ENCODE peak calls at places on chromosomes 16 and 17, in eight cellular contexts. N is CD8-positive, alpha-beta T cell; O is upper lobe of right lung; V is GM23248; C is endodermal cell; I is cardiac muscle cell; H is HAP-1; T is IMR-90. L is an unnamed sample.
A peak's percentile ranks its signal among the peaks of the same experiment; 100 is the strongest.

GRCh38 chr17:48244121-48244711 is 136.7 kb downstream of the SNX11 start:
- DNase-seq in N (no peak), O (no peak), V (peak; percentile 74), C (peak; percentile 53), I (no peak), H (no peak), T (peak; percentile 29), L (no peak)

GRCh38 chr17:31318298-31319190 is 2.9 kb downstream of the EVI2A start:
- DNase-seq in N (peak; percentile 43), O (no peak), V (peak; percentile 45), C (no peak), I (no peak), H (no peak), T (peak; percentile 85), L (peak; percentile 59)

GRCh38 chr16:56277040-56277439 is 85.8 kb downstream of the GNAO1 start:
- DNase-seq in N (no peak), O (peak; percentile 45), V (no peak), C (peak; percentile 89), I (peak; percentile 42), H (peak; percentile 61), T (no peak), L (no peak)

GRCh38 chr17:33481652-33482051 is 188.6 kb upstream of the ASIC2 start:
- DNase-seq in N (no peak), O (no peak), V (no peak), C (no peak), I (no peak), H (no peak), T (no peak), L (no peak)

GRCh38 chr16:17468611-17469010 is 2.1 kb downstream of the XYLT1 start:
- DNase-seq in N (no peak), O (no peak), V (peak; percentile 24), C (no peak), I (no peak), H (no peak), T (no peak), L (no peak)

GRCh38 chr17:50871369-50871768 is 5.2 kb upstream of the TOB1 start:
- DNase-seq in N (no peak), O (no peak), V (no peak), C (no peak), I (no peak), H (no peak), T (no peak), L (no peak)

GRCh38 chr17:46030752-46031151 is 31.7 kb downstream of the STH start:
- DNase-seq in N (no peak), O (no peak), V (no peak), C (no peak), I (no peak), H (no peak), T (no peak), L (no peak)

GRCh38 chr16:7990864-7991263 is 599.4 kb downstream of the TMEM114 start:
- DNase-seq in N (no peak), O (no peak), V (no peak), C (no peak), I (no peak), H (no peak), T (no peak), L (no peak)

GRCh38 chr17:56222255-56222654 is 69.0 kb downstream of the ANKFN1 start:
- DNase-seq in N (no peak), O (no peak), V (peak; percentile 23), C (no peak), I (no peak), H (no peak), T (peak; percentile 13), L (no peak)

GRCh38 chr17:68437979-68438877 is 19.1 kb downstream of the WIPI1 start:
- DNase-seq in N (peak; percentile 21), O (no peak), V (peak; percentile 17), C (peak; percentile 76), I (peak; percentile 65), H (no peak), T (peak; percentile 47), L (no peak)

GRCh38 chr17:75759457-75759856 is 5.5 kb downstream of the GALK1 start:
- DNase-seq in N (no peak), O (no peak), V (no peak), C (no peak), I (no peak), H (no peak), T (no peak), L (no peak)

GRCh38 chr16:23562505-23562904 is 5.0 kb downstream of the UBFD1 start:
- DNase-seq in N (no peak), O (no peak), V (no peak), C (no peak), I (no peak), H (no peak), T (no peak), L (no peak)

GRCh38 chr17:6589266-6589946 is 33.1 kb upstream of the PITPNM3 start:
- DNase-seq in N (no peak), O (no peak), V (peak; percentile 80), C (no peak), I (no peak), H (no peak), T (peak; percentile 58), L (no peak)
- H3K36me3 ChIP-seq in N (peaks cover 23% of the 10 kb centered on the region), O (peaks cover 61% of the 10 kb centered on the region), V (peaks cover 31% of the 10 kb centered on the region), C (peaks cover 96% of the 10 kb centered on the region), I (peaks cover 68% of the 10 kb centered on the region), H (peaks cover 65% of the 10 kb centered on the region), T (peaks cover 36% of the 10 kb centered on the region), L (peaks cover 15% of the 10 kb centered on the region)

GRCh38 chr16:5078626-5079025 is 7.0 kb downstream of the ALG1 start:
- DNase-seq in N (no peak), O (no peak), V (no peak), C (no peak), I (no peak), H (no peak), T (no peak), L (no peak)
- H3K36me3 ChIP-seq in N (peaks cover 29% of the 10 kb centered on the region), O (peaks cover 49% of the 10 kb centered on the region), V (no peaks in the 10 kb centered on the region), C (peaks cover 22% of the 10 kb centered on the region), I (no peaks in the 10 kb centered on the region), H (peaks cover 14% of the 10 kb centered on the region), T (peaks cover 44% of the 10 kb centered on the region), L (peaks cover 17% of the 10 kb centered on the region)

DNA sequence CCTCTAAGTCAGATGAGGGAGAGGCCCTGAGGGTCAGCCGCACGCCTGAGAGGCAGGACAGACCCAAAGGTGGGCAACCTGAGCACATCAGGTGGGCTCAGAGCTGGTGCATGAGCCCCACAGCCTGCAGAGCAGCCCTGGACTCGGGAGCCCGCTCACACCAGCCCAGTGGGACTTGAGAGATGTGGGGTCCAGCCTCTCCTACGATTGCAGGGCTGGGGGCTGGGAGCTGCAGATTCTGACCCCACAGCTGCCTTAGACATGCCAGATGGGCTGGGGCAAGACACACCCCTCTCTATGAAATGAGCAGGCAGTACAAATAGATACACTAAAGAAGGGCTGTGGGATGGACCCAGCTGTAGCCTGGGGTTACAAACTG is 77.1 kb upstream of the RBL2 start:
- DNase-seq in N (no peak), O (no peak), V (no peak), C (no peak), I (no peak), H (no peak), T (no peak), L (no peak)
- H3K36me3 ChIP-seq in N (no peaks in the 10 kb centered on the region), O (no peaks in the 10 kb centered on the region), V (no peaks in the 10 kb centered on the region), C (no peaks in the 10 kb centered on the region), I (no peaks in the 10 kb centered on the region), H (no peaks in the 10 kb centered on the region), T (no peaks in the 10 kb centered on the region), L (no peaks in the 10 kb centered on the region)

DNA sequence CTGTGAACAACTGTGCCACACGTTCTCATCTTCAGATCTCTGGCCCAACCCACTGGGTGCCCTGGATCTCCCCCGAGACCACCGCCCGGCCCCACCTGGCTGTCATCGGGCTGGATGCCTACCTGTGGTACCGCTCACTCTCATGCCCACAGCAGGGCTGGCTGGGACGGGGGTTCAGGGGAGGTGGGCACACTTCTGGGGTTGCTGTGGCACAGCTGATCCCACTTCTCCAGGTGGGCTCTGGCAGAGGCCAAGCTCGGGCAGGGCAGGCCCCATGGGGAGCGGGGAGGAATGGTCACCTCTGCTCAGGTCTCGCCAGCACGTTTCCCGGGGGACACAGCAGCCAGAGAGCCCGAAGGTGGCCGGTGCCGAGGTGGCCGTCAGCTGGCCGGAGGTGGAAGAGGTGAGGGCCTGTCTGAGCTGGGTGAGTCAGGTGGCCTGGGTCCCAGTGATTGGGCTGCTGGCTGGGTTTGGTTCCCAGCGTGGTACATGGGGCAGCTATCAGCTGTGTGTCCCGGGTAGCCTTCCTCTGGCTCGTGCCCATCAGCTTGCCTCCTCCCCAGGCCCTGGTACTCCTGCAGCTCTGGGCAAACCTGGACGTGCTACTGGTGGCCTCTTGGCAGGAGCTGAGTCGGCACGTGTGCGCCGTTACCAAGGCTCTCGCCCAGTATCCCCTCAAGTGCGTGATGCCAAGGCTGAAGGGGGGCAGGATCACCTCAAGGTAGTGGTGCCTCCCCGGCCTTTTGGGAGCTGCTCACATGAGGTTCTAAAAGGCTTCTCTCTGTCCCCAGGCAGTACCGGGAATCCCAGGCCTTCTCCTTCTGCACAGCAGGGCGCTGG is 2.3 kb upstream of the MRPS34 start:
- DNase-seq in N (no peak), O (no peak), V (no peak), C (no peak), I (no peak), H (no peak), T (no peak), L (peak; percentile 11)
- H3K36me3 ChIP-seq in N (peaks cover 11% of the 10 kb centered on the region), O (peaks cover 31% of the 10 kb centered on the region), V (no peaks in the 10 kb centered on the region), C (peaks cover 13% of the 10 kb centered on the region), I (no peaks in the 10 kb centered on the region), H (peaks cover 39% of the 10 kb centered on the region), T (peaks cover 28% of the 10 kb centered on the region), L (peaks cover 17% of the 10 kb centered on the region)

DNA sequence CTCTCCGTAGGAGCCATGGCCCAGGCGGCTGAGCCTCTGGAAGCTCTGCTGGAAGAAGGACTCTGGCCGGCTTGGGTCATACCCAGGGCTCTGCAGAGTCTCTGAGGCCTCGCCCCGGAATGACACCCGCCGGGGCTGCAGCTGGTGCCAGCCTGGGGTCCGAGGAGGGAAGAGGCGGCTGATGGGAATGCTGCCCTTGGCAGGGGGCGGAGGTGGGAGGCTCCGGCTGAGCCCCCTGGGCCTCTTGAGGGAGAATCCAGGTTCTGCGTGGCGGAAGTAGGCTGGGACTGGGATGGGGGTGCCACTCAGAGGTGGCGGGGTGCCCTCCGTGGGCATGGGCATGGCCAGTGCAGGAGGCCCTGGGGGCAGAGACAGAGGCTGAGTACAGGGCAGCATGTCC is 3.6 kb downstream of the PKMYT1 start:
- DNase-seq in N (no peak), O (no peak), V (no peak), C (no peak), I (no peak), H (no peak), T (no peak), L (no peak)
- H3K36me3 ChIP-seq in N (no peaks in the 10 kb centered on the region), O (no peaks in the 10 kb centered on the region), V (no peaks in the 10 kb centered on the region), C (peaks cover 29% of the 10 kb centered on the region), I (no peaks in the 10 kb centered on the region), H (peaks cover 78% of the 10 kb centered on the region), T (peaks cover 2% of the 10 kb centered on the region), L (peaks cover 14% of the 10 kb centered on the region)

GRCh38 chr17:42485680-42486079 is 27.0 kb downstream of the ATP6V0A1 start:
- DNase-seq in N (no peak), O (no peak), V (peak; percentile 16), C (no peak), I (no peak), H (no peak), T (no peak), L (no peak)
- H3K36me3 ChIP-seq in N (no peaks in the 10 kb centered on the region), O (peaks cover 98% of the 10 kb centered on the region), V (peaks cover 50% of the 10 kb centered on the region), C (peaks cover 73% of the 10 kb centered on the region), I (peaks cover 38% of the 10 kb centered on the region), H (peaks cover 73% of the 10 kb centered on the region), T (peaks cover 55% of the 10 kb centered on the region), L (peaks cover 20% of the 10 kb centered on the region)